ENCODE peak calls at places on chromosome 6, in ten cellular contexts. G is endothelial cell of umbilical vein; L is SK-N-SH; A is Peyer's patch; F is fibroblast of lung; Q is transverse colon; X is thoracic aorta; H is Panc1; I is left ventricle myocardium inferior; S is CD8-positive, alpha-beta memory T cell. Y is an unnamed sample.
A peak's percentile ranks its signal among the peaks of the same experiment; 100 is the strongest.

GRCh38 chr6:3372184-3372846 is 84.5 kb downstream of the SLC22A23 start:
- DNase-seq in G (no peak), L (no peak), A (no peak), F (no peak), Q (no peak), X (no peak), H (no peak), I (no peak), S (no peak), Y (no peak)

GRCh38 chr6:52152692-52153091 is 33.5 kb upstream of the IL17A start:
- DNase-seq in G (no peak), L (peak; percentile 12), A (no peak), F (no peak), Q (no peak), X (no peak), H (no peak), I (no peak), S (no peak), Y (no peak)

GRCh38 chr6:131139599-131139998 is 4.3 kb downstream of the AKAP7 start:
- DNase-seq in G (no peak), L (no peak), A (no peak), F (no peak), Q (no peak), X (no peak), H (no peak), I (no peak), S (no peak), Y (no peak)

GRCh38 chr6:102701019-102701418 is 1307.5 kb downstream of the GRIK2 start:
- DNase-seq in G (no peak), L (no peak), A (no peak), F (no peak), Q (no peak), X (no peak), H (no peak), I (no peak), S (no peak), Y (no peak)

GRCh38 chr6:63307581-63308246 is 12.1 kb downstream of the LGSN start:
- DNase-seq in G (peak; percentile 53), L (peak; percentile 29), A (no peak), F (peak; percentile 64), Q (no peak), X (no peak), H (peak; percentile 51), I (no peak), S (no peak), Y (no peak)

GRCh38 chr6:32837651-32838113 is 857 bp downstream of the TAP2 start:
- DNase-seq in G (no peak), L (no peak), A (no peak), F (no peak), Q (no peak), X (no peak), H (no peak), I (no peak), S (no peak), Y (no peak)

GRCh38 chr6:28693751-28694443 is 168.2 kb downstream of the GPX5 start:
- DNase-seq in G (no peak), L (no peak), A (no peak), F (no peak), Q (no peak), X (no peak), H (peak; percentile 28), I (no peak), S (no peak), Y (no peak)

GRCh38 chr6:33794910-33795615 is 6.1 kb upstream of the LEMD2 start:
- DNase-seq in G (no peak), L (peak; percentile 51), A (no peak), F (no peak), Q (no peak), X (no peak), H (no peak), I (no peak), S (no peak), Y (no peak)

GRCh38 chr6:139392834-139393233 is 18.4 kb upstream of the CITED2 start:
- DNase-seq in G (no peak), L (no peak), A (no peak), F (no peak), Q (no peak), X (no peak), H (no peak), I (no peak), S (no peak), Y (no peak)

GRCh38 chr6:139394027-139394649 is 19.7 kb upstream of the CITED2 start:
- DNase-seq in G (no peak), L (no peak), A (no peak), F (no peak), Q (no peak), X (no peak), H (no peak), I (no peak), S (no peak), Y (no peak)

GRCh38 chr6:139388384-139388783 is 13.9 kb upstream of the CITED2 start:
- DNase-seq in G (no peak), L (no peak), A (peak; percentile 72), F (no peak), Q (no peak), X (no peak), H (no peak), I (no peak), S (no peak), Y (no peak)

GRCh38 chr6:139391709-139392108 is 17.3 kb upstream of the CITED2 start:
- DNase-seq in G (no peak), L (no peak), A (no peak), F (no peak), Q (no peak), X (no peak), H (no peak), I (no peak), S (no peak), Y (no peak)

DNA sequence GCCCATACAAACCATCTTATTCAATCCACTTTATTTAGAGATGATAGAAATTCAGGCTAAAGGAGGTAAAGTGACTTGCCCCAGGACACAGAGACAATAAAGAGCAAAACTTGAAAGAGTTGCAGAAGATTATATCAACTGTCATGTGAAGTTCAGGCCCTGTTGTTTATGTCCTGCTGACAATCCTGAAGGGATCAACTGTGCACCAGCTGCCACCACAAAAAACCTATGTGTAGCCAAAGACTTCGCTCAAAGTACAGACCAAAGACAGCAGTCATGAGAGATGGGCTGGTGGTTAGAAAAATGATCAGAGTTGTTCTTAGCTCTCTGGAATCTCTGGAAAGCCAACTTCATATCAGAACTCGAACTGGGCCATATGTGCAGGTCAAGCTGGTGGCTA is 16.0 kb upstream of the CITED2 start:
- DNase-seq in G (no peak), L (no peak), A (no peak), F (no peak), Q (no peak), X (no peak), H (no peak), I (no peak), S (no peak), Y (no peak)
- H3K4me3 ChIP-seq in G (no peak overlapping the region), L (no peak overlapping the region), A (no peak overlapping the region), F (no peak overlapping the region), Q (no peak overlapping the region), X (no peak overlapping the region), H (no peak overlapping the region), I (no peak overlapping the region), S (no peak overlapping the region), Y (no peak overlapping the region)

GRCh38 chr6:140276133-140276532 is 901.7 kb upstream of the CITED2 start:
- DNase-seq in G (no peak), L (no peak), A (no peak), F (no peak), Q (no peak), X (no peak), H (no peak), I (no peak), S (no peak), Y (no peak)

GRCh38 chr6:140269766-140270165 is 895.3 kb upstream of the CITED2 start:
- DNase-seq in G (peak; percentile 43), L (no peak), A (no peak), F (no peak), Q (no peak), X (no peak), H (no peak), I (no peak), S (no peak), Y (no peak)

GRCh38 chr6:140275725-140276124 is 901.3 kb upstream of the CITED2 start:
- DNase-seq in G (no peak), L (no peak), A (no peak), F (no peak), Q (no peak), X (no peak), H (no peak), I (no peak), S (no peak), Y (no peak)

GRCh38 chr6:140274548-140274947 is 900.1 kb upstream of the CITED2 start:
- DNase-seq in G (no peak), L (no peak), A (no peak), F (no peak), Q (no peak), X (no peak), H (no peak), I (no peak), S (no peak), Y (no peak)

GRCh38 chr6:140271759-140272377 is 897.4 kb upstream of the CITED2 start:
- DNase-seq in G (peak; percentile 73), L (no peak), A (no peak), F (no peak), Q (no peak), X (no peak), H (no peak), I (no peak), S (no peak), Y (no peak)
- H3K27ac ChIP-seq in G (no peak overlapping the region), L (no peak overlapping the region), A (no peak overlapping the region), F (no peak overlapping the region), Q (no peak overlapping the region), X (no peak overlapping the region), H (no peak overlapping the region), I (peak overlapping the region; percentile 7), S (no peak overlapping the region), Y (no peak overlapping the region)

DNA sequence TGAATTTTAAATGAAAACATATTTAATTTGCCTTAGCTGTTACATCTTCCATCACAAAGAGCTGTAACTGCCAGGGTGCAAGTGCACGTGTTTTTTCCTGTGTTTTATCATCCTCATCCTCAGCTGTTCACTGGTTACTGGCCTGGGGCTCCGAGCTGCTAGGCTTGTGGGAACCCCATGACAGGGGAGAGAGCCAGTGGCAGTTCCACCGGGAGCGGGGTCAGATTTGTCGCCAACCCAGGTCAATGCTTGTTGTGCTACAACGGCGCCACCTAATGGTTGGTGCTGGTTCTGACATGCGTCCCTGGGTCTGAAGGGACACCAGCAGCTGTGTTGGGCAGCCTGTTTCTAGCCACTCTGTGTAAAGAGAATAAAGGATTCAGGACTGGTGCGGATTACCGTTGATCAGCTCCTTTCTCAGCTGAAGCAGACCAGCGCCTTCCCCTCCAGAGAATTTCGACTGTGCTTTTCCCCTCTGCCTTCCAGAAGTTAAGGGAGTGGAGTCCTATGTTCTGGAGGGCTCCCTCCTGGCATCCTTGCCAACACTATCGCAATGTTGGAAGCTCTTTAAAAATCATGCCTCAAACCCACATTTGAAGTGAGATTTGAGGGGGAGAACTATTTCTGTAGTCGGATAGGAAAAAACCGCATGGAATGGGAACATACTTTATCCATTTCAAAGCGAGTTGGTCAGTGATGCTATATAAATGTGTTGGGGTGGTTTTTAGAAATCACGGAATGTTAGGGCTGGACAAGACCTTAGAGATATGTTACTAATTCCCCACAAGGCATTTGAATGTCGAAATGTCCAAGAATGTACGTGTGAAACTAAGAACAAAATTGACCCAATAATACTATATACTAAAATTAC is 32.1 kb downstream of the SUMO4 start:
- DNase-seq in G (peak; percentile 70), L (peak; percentile 92), A (peak; percentile 91), F (peak; percentile 83), Q (peak; percentile 93), X (peak; percentile 78), H (peak; percentile 72), I (peak; percentile 89), S (peak; percentile 83), Y (peak; percentile 80)
- H3K4me3 ChIP-seq in G (no peak overlapping the region), L (peak overlapping the region; percentile 7), A (no peak overlapping the region), F (no peak overlapping the region), Q (no peak overlapping the region), X (peak overlapping the region; percentile 53), H (no peak overlapping the region), I (no peak overlapping the region), S (no peak overlapping the region), Y (peak overlapping the region; percentile 68)

GRCh38 chr6:53634184-53634631 is 31.3 kb downstream of the KLHL31 start:
- DNase-seq in G (no peak), L (no peak), A (no peak), F (no peak), Q (no peak), X (no peak), H (no peak), I (no peak), S (no peak), Y (no peak)
- H3K27ac ChIP-seq in G (no peak overlapping the region), L (no peak overlapping the region), A (no peak overlapping the region), F (no peak overlapping the region), Q (peak overlapping the region; percentile 53), X (no peak overlapping the region), H (no peak overlapping the region), I (no peak overlapping the region), S (no peak overlapping the region), Y (no peak overlapping the region)